ENCODE peak calls at places on chromosome 15, in four cellular contexts. F is NCI-H2171, X is IMR-90, J is sigmoid colon. R is an unnamed sample.
A peak's percentile ranks its signal among the peaks of the same experiment; 100 is the strongest.

GRCh38 chr15:59378855-59379254 is 6.2 kb upstream of the MYO1E start:
- DNase-seq in X (no peak), F (no peak), J (no peak), R (no peak)

GRCh38 chr15:68464451-68465090 is 32.6 kb upstream of the ITGA11 start:
- DNase-seq in F (no peak), J (no peak), X (peak; percentile 35), R (peak; percentile 38)

GRCh38 chr15:25860885-25861866 is 2.0 kb downstream of the ATP10A start:
- DNase-seq in X (no peak), J (no peak), F (no peak), R (no peak)

GRCh38 chr15:77091072-77091471 is 20.2 kb upstream of the TSPAN3 start:
- DNase-seq in J (peak; percentile 4), X (no peak), F (no peak), R (no peak)

GRCh38 chr15:58452775-58453174 is 21.0 kb downstream of the LIPC start:
- DNase-seq in F (no peak), X (no peak), J (peak; percentile 12), R (no peak)

GRCh38 chr15:59166601-59167265 is 39.9 kb upstream of the LDHAL6B start:
- DNase-seq in X (no peak), F (no peak), J (no peak), R (no peak)

GRCh38 chr15:39066677-39067076 is 502.1 kb upstream of the RASGRP1 start:
- DNase-seq in F (no peak), X (peak; percentile 10), J (no peak), R (no peak)

GRCh38 chr15:71680079-71680461 is 130.3 kb upstream of the NR2E3 start:
- DNase-seq in X (no peak), J (no peak), F (no peak), R (no peak)

GRCh38 chr15:72487070-72487797 is 13.1 kb downstream of the ARIH1 start:
- DNase-seq in F (no peak), X (peak; percentile 54), J (no peak), R (peak; percentile 38)

GRCh38 chr15:99704444-99704838 is 28.8 kb downstream of the LYSMD4 start:
- DNase-seq in X (peak; percentile 90), J (no peak), F (peak; percentile 75), R (peak; percentile 91)

GRCh38 chr15:89828324-89829145 is 13.9 kb upstream of the ANPEP start:
- DNase-seq in J (peak; percentile 83), F (no peak), X (peak; percentile 71), R (peak; percentile 72)

GRCh38 chr15:100596792-100597191 is 5.2 kb downstream of the LINS1 start:
- DNase-seq in F (no peak), X (no peak), J (no peak), R (peak; percentile 36)

GRCh38 chr15:95853350-95853749 is 477.1 kb upstream of the NR2F2 start:
- DNase-seq in J (no peak), F (no peak), X (peak; percentile 61), R (peak; percentile 35)

GRCh38 chr15:99682455-99682854 is 50.8 kb downstream of the LYSMD4 start:
- DNase-seq in F (peak; percentile 14), X (peak; percentile 95), J (no peak), R (peak; percentile 86)

GRCh38 chr15:53807500-53807899 is 48.0 kb upstream of the WDR72 start:
- DNase-seq in X (no peak), J (no peak), F (no peak), R (no peak)

GRCh38 chr15:74314897-74315438 is 52.5 kb downstream of the CYP11A1 start:
- DNase-seq in F (no peak), J (no peak), X (no peak), R (peak; percentile 60)

GRCh38 chr15:51379390-51379789 is 37.9 kb downstream of the GLDN start:
- DNase-seq in J (no peak), F (no peak), X (no peak), R (no peak)

GRCh38 chr15:99306694-99307338 is 55.5 kb downstream of the LRRC28 start:
- DNase-seq in J (no peak), X (peak; percentile 8), F (peak; percentile 70), R (no peak)

GRCh38 chr15:76991048-76991447 is 3.9 kb upstream of the PSTPIP1 start:
- DNase-seq in X (no peak), J (peak; percentile 70), F (no peak), R (no peak)

GRCh38 chr15:37016287-37016686 is 84.1 kb downstream of the MEIS2 start:
- DNase-seq in J (peak; percentile 87), X (peak; percentile 81), F (no peak), R (peak; percentile 85)

GRCh38 chr15:66800584-66801235 is 98.7 kb downstream of the SMAD6 start:
- DNase-seq in F (no peak), J (no peak), X (no peak), R (no peak)

GRCh38 chr15:28974142-28974541 is 88.4 kb downstream of the APBA2 start:
- DNase-seq in F (no peak), X (no peak), J (no peak), R (no peak)

GRCh38 chr15:100713163-100713867 is 110.9 kb downstream of the ASB7 start:
- DNase-seq in X (peak; percentile 79), J (peak; percentile 68), F (no peak), R (peak; percentile 65)

GRCh38 chr15:66359740-66360139 is 3.3 kb upstream of the TIPIN start:
- DNase-seq in X (no peak), J (no peak), F (no peak), R (no peak)

GRCh38 chr15:40420793-40421192 is 15.2 kb downstream of the IVD start:
- DNase-seq in X (no peak), J (no peak), F (peak; percentile 41), R (no peak)

GRCh38 chr15:36468746-36469145 is 110.7 kb upstream of the CDIN1 start:
- DNase-seq in F (peak; percentile 19), X (peak; percentile 100), J (no peak), R (peak; percentile 94)

GRCh38 chr15:98903377-98904018 is 104.1 kb downstream of the PGPEP1L start:
- DNase-seq in X (peak; percentile 73), J (no peak), F (no peak), R (peak; percentile 85)

GRCh38 chr15:41546846-41547786 is 3.1 kb upstream of the RPAP1 start:
- DNase-seq in X (peak; percentile 59), F (no peak), J (no peak), R (peak; percentile 44)

GRCh38 chr15:33148129-33148850 is 46.2 kb downstream of the FMN1 start:
- DNase-seq in X (no peak), J (no peak), F (no peak), R (no peak)

GRCh38 chr15:28181386-28181785 is 82.3 kb upstream of the OCA2 start:
- DNase-seq in F (no peak), X (no peak), J (no peak), R (no peak)

GRCh38 chr15:89383635-89384604 is 49.3 kb upstream of the POLG start:
- DNase-seq in J (peak; percentile 93), X (peak; percentile 11), F (peak; percentile 97), R (no peak)

GRCh38 chr15:67783303-67783702 is 42.0 kb upstream of the SKOR1 start:
- DNase-seq in J (no peak), X (no peak), F (peak; percentile 74), R (no peak)